ENCODE peak calls at places on chromosome 13, in four cellular contexts. C is spleen, V is thyroid gland, N is astrocyte. I is an unnamed sample.
A peak's percentile ranks its signal among the peaks of the same experiment; 100 is the strongest.

GRCh38 chr13:111912991-111913781 is 153.8 kb upstream of the SOX1 start:
- DNase-seq in C (peak; percentile 56), V (no peak), N (no peak), I (no peak)

GRCh38 chr13:100530645-100531044 is 57.9 kb downstream of the GGACT start:
- DNase-seq in C (no peak), V (peak; percentile 16), N (no peak), I (no peak)

GRCh38 chr13:34822681-34823080 is 119.4 kb upstream of the NBEA start:
- DNase-seq in C (no peak), V (no peak), N (no peak), I (no peak)

GRCh38 chr13:92896842-92897241 is 329.8 kb upstream of the GPC6 start:
- DNase-seq in C (no peak), V (no peak), N (peak; percentile 24), I (no peak)

GRCh38 chr13:64459778-64460177 is 2770.4 kb downstream of the PCDH9 start:
- DNase-seq in C (no peak), V (no peak), N (no peak), I (no peak)

GRCh38 chr13:28531195-28531955 is 36.4 kb upstream of the FLT1 start:
- DNase-seq in C (peak; percentile 82), V (peak; percentile 36), N (no peak), I (no peak)

GRCh38 chr13:31930490-31930889 is 101.1 kb upstream of the FRY start:
- DNase-seq in C (no peak), V (no peak), N (no peak), I (no peak)

GRCh38 chr13:108728370-108728769 is 99.0 kb downstream of the MYO16 start:
- DNase-seq in C (no peak), V (no peak), N (no peak), I (no peak)

GRCh38 chr13:77139311-77139710 is 112.4 kb upstream of the FBXL3 start:
- DNase-seq in C (no peak), V (no peak), N (no peak), I (no peak)

GRCh38 chr13:70107498-70108271 is at the start of gene ATXN8OS:
- DNase-seq in C (peak; percentile 69), V (no peak), N (no peak), I (no peak)

GRCh38 chr13:28538932-28539331 is 44.0 kb upstream of the FLT1 start:
- DNase-seq in C (no peak), V (no peak), N (no peak), I (no peak)

GRCh38 chr13:56314755-56315154 is 826.0 kb upstream of the PRR20A start:
- DNase-seq in C (no peak), V (no peak), N (no peak), I (no peak)

GRCh38 chr13:108272333-108272732 is 2.8 kb downstream of the TNFSF13B start:
- DNase-seq in C (no peak), V (no peak), N (no peak), I (no peak)

GRCh38 chr13:99417821-99418662 is 83.2 kb upstream of the TM9SF2 start:
- DNase-seq in C (no peak), V (no peak), N (peak; percentile 10), I (no peak)

GRCh38 chr13:82522872-82523271 is 1359.4 kb downstream of the SLITRK1 start:
- DNase-seq in C (no peak), V (no peak), N (no peak), I (no peak)

GRCh38 chr13:95185851-95186250 is 115.4 kb downstream of the ABCC4 start:
- DNase-seq in C (no peak), V (no peak), N (no peak), I (no peak)

GRCh38 chr13:21022056-21022693 is 39.2 kb downstream of the LATS2 start:
- DNase-seq in C (no peak), V (no peak), N (no peak), I (no peak)

GRCh38 chr13:109737606-109738005 is 48.8 kb downstream of the IRS2 start:
- DNase-seq in C (no peak), V (no peak), N (peak; percentile 70), I (no peak)

GRCh38 chr13:110410000-110410399 is 102.9 kb downstream of the COL4A2 start:
- DNase-seq in C (no peak), V (no peak), N (no peak), I (no peak)

GRCh38 chr13:53121879-53122278 is 93.3 kb downstream of the OLFM4 start:
- DNase-seq in C (no peak), V (no peak), N (no peak), I (no peak)

GRCh38 chr13:24147570-24147963 is 13.0 kb upstream of the SPATA13 start:
- DNase-seq in C (no peak), V (no peak), N (no peak), I (no peak)

GRCh38 chr13:65584126-65584525 is 1646.0 kb downstream of the PCDH9 start:
- DNase-seq in C (no peak), V (no peak), N (no peak), I (no peak)

GRCh38 chr13:33541962-33542308 is 256.4 kb upstream of the STARD13 start:
- DNase-seq in C (no peak), V (no peak), N (no peak), I (no peak)

GRCh38 chr13:99626461-99627082 is 125.3 kb downstream of the TM9SF2 start:
- DNase-seq in C (no peak), V (no peak), N (peak; percentile 56), I (no peak)

GRCh38 chr13:93146584-93147292 is 79.9 kb upstream of the GPC6 start:
- DNase-seq in C (no peak), V (no peak), N (peak; percentile 96), I (peak; percentile 37)

GRCh38 chr13:24071423-24072075 is 89.0 kb upstream of the SPATA13 start:
- DNase-seq in C (no peak), V (no peak), N (no peak), I (no peak)

GRCh38 chr13:112768795-112769411 is 79.1 kb downstream of the ATP11A start:
- DNase-seq in C (no peak), V (peak; percentile 82), N (no peak), I (no peak)

GRCh38 chr13:34114581-34114980 is 296.6 kb downstream of the RFC3 start:
- DNase-seq in C (no peak), V (no peak), N (no peak), I (no peak)

GRCh38 chr13:101572456-101572855 is 120.0 kb downstream of the ITGBL1 start:
- DNase-seq in C (no peak), V (no peak), N (no peak), I (no peak)

GRCh38 chr13:86976521-86977324 is 694.4 kb upstream of the SLITRK5 start:
- DNase-seq in C (no peak), V (no peak), N (peak; percentile 14), I (no peak)

GRCh38 chr13:23766199-23766771 is 122.9 kb downstream of the MIPEP start:
- DNase-seq in C (no peak), V (no peak), N (no peak), I (no peak)

GRCh38 chr13:95652244-95652764 is 7.8 kb upstream of the DZIP1 start:
- DNase-seq in C (no peak), V (no peak), N (no peak), I (no peak)

GRCh38 chr13:38637576-38637975 is 49.3 kb upstream of the FREM2 start:
- DNase-seq in C (no peak), V (no peak), N (no peak), I (no peak)

GRCh38 chr13:38636756-38637155 is 50.1 kb upstream of the FREM2 start:
- DNase-seq in C (no peak), V (peak; percentile 36), N (no peak), I (no peak)

GRCh38 chr13:38636106-38636505 is 50.8 kb upstream of the FREM2 start:
- DNase-seq in C (no peak), V (peak; percentile 33), N (no peak), I (no peak)

GRCh38 chr13:38641164-38641948 is 45.5 kb upstream of the FREM2 start:
- DNase-seq in C (no peak), V (no peak), N (no peak), I (no peak)
- TF ChIP-seq CTCF in C (no peak), V (peak; percentile 8), N (peak; percentile 21), I (peak; percentile 37)

GRCh38 chr13:102680842-102681725 is 13.8 kb downstream of the METTL21C start:
- DNase-seq in C (no peak), V (no peak), N (peak; percentile 14), I (no peak)
- H3K27ac ChIP-seq in C (peak overlapping the region; percentile 60), V (peak overlapping the region; percentile 18), N (no peak overlapping the region), I (no peak overlapping the region)

GRCh38 chr13:19178901-19179593 is 2.6 kb downstream of the TUBA3C start:
- DNase-seq in C (no peak), V (no peak), N (no peak), I (no peak)
- H3K9me3 ChIP-seq in C (no peaks in the 10 kb centered on the region), V (no peaks in the 10 kb centered on the region), N (peaks cover 7% of the 10 kb centered on the region), I (peaks cover 84% of the 10 kb centered on the region)

DNA sequence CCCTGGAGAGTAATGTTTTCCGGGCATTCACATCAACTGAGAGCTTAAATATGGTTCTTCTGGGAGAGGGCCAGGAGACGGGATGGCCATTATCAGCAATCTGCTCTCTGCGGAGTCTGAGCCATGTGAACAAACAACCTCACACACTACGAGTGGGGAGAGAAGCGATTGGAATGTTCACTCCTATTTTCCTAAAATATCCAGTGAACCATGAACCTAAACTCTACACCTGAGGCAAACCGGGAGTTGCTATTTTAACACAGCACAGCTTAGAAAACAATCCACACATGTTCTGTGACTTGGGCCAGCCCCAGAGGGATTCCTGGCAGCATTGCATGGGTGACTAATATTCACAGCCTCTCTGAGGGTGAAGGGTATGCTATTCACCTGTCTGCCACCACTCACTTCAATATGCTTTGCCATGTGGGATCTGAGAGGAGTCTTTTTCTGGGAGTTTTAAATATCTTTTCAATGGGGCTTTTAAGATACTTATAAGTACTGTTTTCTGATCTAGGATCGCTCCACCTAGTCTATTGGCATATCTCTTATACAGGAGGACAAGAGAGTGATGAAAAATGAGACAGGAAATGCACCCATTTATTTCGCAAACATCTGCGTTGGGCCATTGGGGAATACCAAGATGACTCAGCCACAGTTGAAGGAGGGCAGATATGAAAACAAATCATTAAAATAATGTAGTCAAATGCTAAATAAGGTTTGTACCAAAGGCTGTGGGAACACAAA is 72.6 kb upstream of the SERP2 start:
- DNase-seq in C (no peak), V (peak; percentile 91), N (peak; percentile 95), I (no peak)
- TF ChIP-seq CTCF in C (no peak), V (peak; percentile 51), N (no peak), I (no peak)

GRCh38 chr13:30341815-30342570 is 34.6 kb upstream of the KATNAL1 start:
- DNase-seq in C (no peak), V (peak; percentile 94), N (peak; percentile 95), I (peak; percentile 71)
- H3K27ac ChIP-seq in C (no peak overlapping the region), V (peak overlapping the region; percentile 41), N (no peak overlapping the region), I (peak overlapping the region; percentile 69)

GRCh38 chr13:97544041-97544765 is 110.2 kb downstream of the RAP2A start:
- DNase-seq in C (no peak), V (no peak), N (peak; percentile 9), I (peak; percentile 55)
- H3K9me3 ChIP-seq in C (no peaks in the 10 kb centered on the region), V (no peaks in the 10 kb centered on the region), N (no peaks in the 10 kb centered on the region), I (peaks cover 8% of the 10 kb centered on the region)

DNA sequence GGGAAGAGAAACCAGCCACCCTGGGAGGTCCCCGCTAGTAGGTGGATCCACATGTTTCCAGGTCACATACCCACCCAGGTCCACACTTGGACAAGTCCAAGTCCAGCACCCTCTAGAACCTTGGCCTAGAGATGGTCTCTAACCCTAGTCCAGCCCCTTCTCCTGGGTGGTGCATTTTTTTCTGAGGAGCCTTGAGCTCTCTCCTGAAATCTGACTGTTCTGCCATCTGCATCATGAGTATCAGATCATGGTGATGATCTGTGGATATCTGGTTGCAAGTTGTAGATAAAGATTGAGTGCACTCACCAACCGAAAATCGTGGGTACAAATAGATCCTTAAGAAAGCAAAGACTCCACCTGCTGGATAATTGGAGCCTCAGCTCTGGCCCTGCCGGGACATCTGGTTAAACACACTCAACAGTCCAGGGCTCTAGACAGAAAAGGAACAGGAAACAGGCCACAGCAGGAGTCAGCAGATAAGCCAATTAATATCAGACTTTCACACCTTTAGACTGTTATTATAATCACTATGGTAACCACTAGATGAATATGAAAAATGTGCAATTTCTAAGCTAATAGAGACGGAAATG is 41.1 kb downstream of the GPR12 start:
- DNase-seq in C (no peak), V (no peak), N (no peak), I (no peak)
- TF ChIP-seq CTCF in C (no peak), V (no peak), N (peak; percentile 8), I (peak; percentile 22)